ENCODE peak calls at places on chromosomes 1 and 21, in four cellular contexts. K is left lung, W is upper lobe of right lung, L is tibial nerve. O is an unnamed sample.

GRCh38 chr1:232519186-232519585 is 110.7 kb downstream of the SIPA1L2 start:
- DNase-seq in K (no peak), W (no peak), L (no peak), O (no peak)

GRCh38 chr1:182191716-182192115 is 130.2 kb upstream of the ZNF648 start:
- DNase-seq in W (no peak), L (no peak), K (no peak), O (no peak)

GRCh38 chr1:229893762-229894444 is 173.1 kb upstream of the GALNT2 start:
- DNase-seq in K (no peak), L (peak; percentile 2), W (no peak), O (no peak)

GRCh38 chr1:217369996-217370551 is 260.8 kb downstream of the GPATCH2 start:
- DNase-seq in W (no peak), K (no peak), L (no peak), O (no peak)

GRCh38 chr1:54995013-54995760 is 3.5 kb upstream of the BSND start:
- DNase-seq in L (no peak), W (no peak), K (no peak), O (no peak)

GRCh38 chr1:116878804-116879477 is 30.8 kb upstream of the PTGFRN start:
- DNase-seq in K (no peak), W (no peak), L (no peak), O (no peak)

GRCh38 chr1:47233165-47233564 is 1.1 kb upstream of the TAL1 start:
- DNase-seq in K (no peak), L (no peak), W (no peak), O (no peak)

GRCh38 chr1:91846007-91846620 is 39.8 kb downstream of the TGFBR3 start:
- DNase-seq in W (no peak), L (peak; percentile 47), K (no peak), O (no peak)

GRCh38 chr1:36448530-36449051 is 1.7 kb downstream of the OSCP1 start:
- DNase-seq in K (no peak), L (no peak), W (no peak), O (no peak)

GRCh38 chr1:61284933-61285332 is 202.6 kb downstream of the NFIA start:
- DNase-seq in K (no peak), W (no peak), L (no peak), O (no peak)

GRCh38 chr1:111904478-111905218 is 84.8 kb downstream of the KCND3 start:
- DNase-seq in K (no peak), W (no peak), L (no peak), O (no peak)

GRCh38 chr1:227356582-227357228 is 38.4 kb upstream of the CDC42BPA start:
- DNase-seq in K (no peak), L (no peak), W (no peak), O (no peak)

GRCh38 chr1:57621776-57622175 is 197.9 kb upstream of the DAB1 start:
- DNase-seq in L (no peak), K (no peak), W (no peak), O (no peak)

GRCh38 chr1:43068911-43069310 is 103.2 kb downstream of the EBNA1BP2 start:
- DNase-seq in W (no peak), K (no peak), L (no peak), O (no peak)

GRCh38 chr1:43066578-43066977 is 105.5 kb downstream of the EBNA1BP2 start:
- DNase-seq in K (no peak), W (no peak), L (no peak), O (no peak)

GRCh38 chr1:43065191-43065590 is 106.5 kb upstream of the SLC2A1 start:
- DNase-seq in W (no peak), L (no peak), K (peak; percentile 57), O (no peak)

GRCh38 chr1:43067856-43068751 is 104.0 kb downstream of the EBNA1BP2 start:
- DNase-seq in W (no peak), K (peak; percentile 79), L (no peak), O (no peak)

DNA sequence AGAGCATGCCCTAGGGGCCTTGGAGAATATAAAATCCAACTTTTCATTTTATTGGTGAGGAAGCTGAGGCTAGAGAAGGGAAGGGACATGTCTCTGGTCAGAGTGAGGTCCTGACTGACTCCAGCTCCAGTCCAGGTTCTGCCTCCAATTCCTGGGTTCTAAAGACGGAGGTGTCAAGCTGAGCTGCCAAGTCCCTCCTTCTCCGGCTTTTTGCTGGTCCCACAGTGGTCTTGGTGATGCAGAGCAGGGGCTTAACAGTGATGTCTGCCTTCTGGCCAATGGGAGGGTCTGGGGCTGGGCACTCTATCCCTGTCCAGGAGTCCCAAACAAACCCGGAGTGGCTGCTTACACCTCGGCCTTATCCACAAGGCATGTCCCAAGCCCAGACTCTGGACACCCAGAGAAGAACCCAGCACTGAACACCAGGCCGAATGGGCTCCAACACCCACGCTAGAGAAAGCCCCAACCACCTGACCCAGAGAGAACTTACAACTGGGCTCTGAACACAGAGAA is 104.8 kb downstream of the EBNA1BP2 start:
- DNase-seq in K (no peak), W (no peak), L (no peak), O (no peak)
- H3K4me3 ChIP-seq in K (no peak overlapping the region), W (no peak overlapping the region), L (no peak overlapping the region), O (no peak overlapping the region)

GRCh38 chr1:115337633-115338456 is at the start of gene NGF:
- DNase-seq in L (no peak), W (peak; percentile 68), K (peak; percentile 83), O (no peak)

GRCh38 chr1:115337276-115337632 is 795 bp downstream of the NGF start:
- DNase-seq in L (no peak), K (no peak), W (no peak), O (no peak)

GRCh38 chr1:115336741-115337140 is 1.3 kb downstream of the NGF start:
- DNase-seq in L (no peak), K (no peak), W (no peak), O (no peak)

GRCh38 chr1:115340879-115341278 is 2.8 kb upstream of the NGF start:
- DNase-seq in L (no peak), K (no peak), W (no peak), O (no peak)

GRCh38 chr1:115338457-115338820 is 390 bp upstream of the NGF start:
- DNase-seq in L (no peak), W (peak; percentile 64), K (peak; percentile 74), O (no peak)
- H3K27me3 ChIP-seq in L (peaks cover 7% of the 10 kb centered on the region), W (peaks cover 13% of the 10 kb centered on the region), K (peaks cover 16% of the 10 kb centered on the region), O (no peaks in the 10 kb centered on the region)

DNA sequence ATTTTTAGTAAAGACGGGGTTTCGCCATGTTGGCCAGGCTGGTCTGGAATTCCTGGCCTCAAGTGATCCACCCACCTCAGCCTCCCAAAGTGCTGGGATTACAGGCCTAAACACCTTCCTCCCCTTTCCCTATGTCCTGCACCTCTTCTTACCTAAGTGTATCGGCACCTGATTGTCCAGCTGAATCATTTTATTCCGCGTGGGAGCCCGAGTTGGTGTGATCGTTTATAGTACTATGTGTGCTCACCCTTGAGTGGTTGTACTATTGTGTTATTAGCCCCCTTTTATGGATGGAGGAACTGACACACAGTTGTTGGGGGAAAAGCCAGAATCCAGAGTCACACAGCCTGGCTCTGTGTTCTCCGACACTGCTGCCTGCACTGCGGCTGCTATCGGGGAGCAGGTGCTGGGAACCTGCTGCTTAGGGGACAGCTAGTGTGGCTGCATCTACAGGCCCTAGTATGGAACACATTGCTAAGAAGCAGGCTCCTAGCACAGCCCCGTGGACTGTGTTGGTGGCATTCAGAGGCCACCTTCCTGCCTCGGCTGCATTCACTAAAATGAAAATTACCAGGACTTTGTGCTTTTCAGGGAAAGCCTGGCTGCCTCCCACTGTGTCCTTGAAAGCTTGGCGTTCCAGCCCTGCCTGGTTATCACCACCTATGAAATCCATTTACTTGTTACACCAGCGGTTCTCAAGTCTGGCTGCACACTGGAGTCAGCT is 21.6 kb downstream of the ENO1 start:
- DNase-seq in L (no peak), W (no peak), K (no peak), O (no peak)
- H3K27ac ChIP-seq in L (no peak overlapping the region), W (no peak overlapping the region), K (peak overlapping the region; percentile 48), O (no peak overlapping the region)

DNA sequence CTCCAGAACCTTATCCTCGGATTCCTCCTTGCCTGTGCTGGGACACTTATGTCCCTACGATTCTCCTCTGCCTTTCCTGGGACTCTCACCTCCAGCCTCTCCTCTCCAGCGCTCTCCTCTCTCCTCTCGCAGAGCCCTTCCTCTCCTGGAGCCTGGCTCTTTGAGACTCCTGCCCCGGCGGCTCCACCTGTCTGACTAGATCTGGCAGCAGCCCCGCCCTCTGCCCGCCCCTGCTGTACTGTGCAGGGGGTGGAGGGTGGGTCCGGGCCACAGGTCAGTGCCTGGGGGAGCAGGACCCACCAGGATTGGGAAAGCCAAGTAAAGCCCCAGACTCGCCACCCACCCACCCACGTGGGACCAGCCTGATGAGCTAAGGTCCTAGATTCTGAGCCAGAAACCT is 1.6 kb downstream of the ELOVL1 start:
- DNase-seq in L (no peak), K (peak; percentile 89), W (peak; percentile 86), O (no peak)
- H3K4me3 ChIP-seq in L (peak overlapping the region; percentile 80), K (no peak overlapping the region), W (peak overlapping the region; percentile 83), O (no peak overlapping the region)

DNA sequence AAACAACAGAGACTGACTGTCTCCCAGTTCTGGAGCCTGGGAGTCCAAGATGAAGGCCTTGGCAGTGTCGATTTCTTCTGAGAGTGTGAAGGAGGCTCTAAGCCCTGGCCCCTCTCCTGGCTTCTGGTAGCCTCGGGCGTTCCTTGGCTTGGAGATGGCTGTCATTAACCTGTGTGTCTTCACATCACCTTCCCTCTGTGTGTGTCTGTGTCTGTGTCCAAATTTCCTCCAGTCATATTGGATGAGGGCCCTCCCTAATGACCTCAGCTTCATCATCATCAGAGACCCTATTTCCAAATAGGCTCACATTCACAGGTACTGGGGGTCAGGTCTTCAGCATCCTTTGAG is 138.3 kb downstream of the TOMM20 start:
- DNase-seq in K (no peak), L (no peak), W (no peak), O (no peak)
- H3K27me3 ChIP-seq in K (no peaks in the 10 kb centered on the region), L (no peaks in the 10 kb centered on the region), W (no peaks in the 10 kb centered on the region), O (no peaks in the 10 kb centered on the region)

GRCh38 chr1:168918860-168919741 is 187.4 kb upstream of the ATP1B1 start:
- DNase-seq in L (no peak), W (no peak), K (no peak), O (no peak)
- H3K27ac ChIP-seq in L (no peak overlapping the region), W (no peak overlapping the region), K (no peak overlapping the region), O (no peak overlapping the region)

DNA sequence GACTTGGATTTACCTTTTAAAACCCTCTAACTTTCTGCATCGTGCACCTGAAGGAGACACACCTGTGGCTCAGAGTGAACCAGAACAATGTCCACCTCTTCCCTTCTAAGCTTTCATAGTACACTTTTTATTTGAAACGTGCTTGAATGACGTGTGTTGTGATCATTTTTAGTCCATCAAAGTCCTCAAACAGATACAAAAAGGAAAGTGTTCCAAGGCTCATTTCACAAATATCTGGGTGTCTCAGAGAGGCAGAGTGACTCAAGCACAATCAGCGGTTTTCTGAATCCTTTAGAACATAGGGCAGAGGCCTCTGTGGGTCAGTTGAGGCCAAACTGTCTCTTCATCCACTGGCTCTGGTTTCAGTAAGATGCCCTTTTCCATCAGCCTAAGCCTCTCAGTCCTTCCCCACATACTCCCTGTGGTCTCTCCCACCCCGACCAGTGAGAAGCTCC is 49.7 kb downstream of the TOMM20 start:
- DNase-seq in K (no peak), W (no peak), L (no peak), O (no peak)
- H3K4me3 ChIP-seq in K (no peak overlapping the region), W (no peak overlapping the region), L (no peak overlapping the region), O (no peak overlapping the region)

DNA sequence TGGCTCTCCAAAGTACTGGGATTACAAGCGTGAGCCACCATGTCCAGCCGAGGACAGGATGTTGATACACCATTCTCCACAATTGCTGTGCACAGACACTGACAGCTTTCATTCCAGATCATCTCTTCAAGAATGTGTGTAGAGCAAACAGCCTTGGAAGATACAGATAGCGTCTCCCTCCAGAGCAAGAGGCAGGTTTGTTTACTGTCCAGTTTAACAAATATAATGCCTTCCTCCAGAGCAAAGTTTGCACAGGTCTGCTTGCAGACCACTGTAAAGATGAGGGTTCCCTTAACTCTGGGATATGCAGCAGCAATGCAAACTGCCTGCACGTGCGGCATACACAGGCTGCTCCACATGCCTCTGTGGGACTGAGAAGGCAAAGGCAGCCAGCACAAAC is 4.6 kb downstream of the TMPRSS3 start:
- DNase-seq in K (peak; percentile 14), L (no peak), W (peak; percentile 6), O (no peak)
- H3K27me3 ChIP-seq in K (no peaks in the 10 kb centered on the region), L (no peaks in the 10 kb centered on the region), W (no peaks in the 10 kb centered on the region), O (no peaks in the 10 kb centered on the region)

O was measured in effector memory CD4-positive, alpha-beta T cell.